ENCODE peak calls at places on chromosome 19, in four cellular contexts. O is HFFc6, R is retinal pigment epithelial cell, K is cardiac muscle cell. D is an unnamed sample.

GRCh38 chr19:4516199-4516938 is 1.9 kb downstream of the PLIN4 start:
- DNase-seq in R (no peak), O (no peak), K (no peak), D (no peak)

GRCh38 chr19:58519087-58519354 is 589 bp downstream of the ZBTB45 start:
- DNase-seq in O (peak), K (peak), R (peak), D (peak)

GRCh38 chr19:10093295-10094186 is 7.4 kb downstream of the SHFL start:
- DNase-seq in R (no peak), K (no peak), O (no peak), D (no peak)

GRCh38 chr19:30376826-30377425 is 4.7 kb downstream of the ZNF536 start:
- DNase-seq in K (no peak), O (no peak), R (no peak), D (no peak)

GRCh38 chr19:45097776-45098520 is 5.0 kb downstream of the PPP1R37 start:
- DNase-seq in O (peak), R (peak), K (no peak), D (no peak)

GRCh38 chr19:17098326-17098725 is 22.7 kb downstream of the MYO9B start:
- DNase-seq in K (no peak), O (no peak), R (no peak), D (no peak)

GRCh38 chr19:15248648-15249559 is 16.7 kb upstream of the EPHX3 start:
- DNase-seq in K (no peak), R (peak), O (peak), D (no peak)

GRCh38 chr19:7705387-7706187 is 3.7 kb upstream of the FCER2 start:
- DNase-seq in O (no peak), K (no peak), R (no peak), D (no peak)

GRCh38 chr19:2590630-2591399 is 111.7 kb downstream of the GNG7 start:
- DNase-seq in K (no peak), O (no peak), R (no peak), D (no peak)

GRCh38 chr19:56566904-56567273 is 379 bp upstream of the ZNF470 start:
- DNase-seq in O (peak), K (no peak), R (peak), D (peak)

GRCh38 chr19:995051-995827 is 5.0 kb upstream of the GRIN3B start:
- DNase-seq in K (no peak), R (no peak), O (no peak), D (no peak)

GRCh38 chr19:6828698-6829633 is 56.5 kb downstream of the VAV1 start:
- DNase-seq in R (no peak), K (no peak), O (no peak), D (no peak)

GRCh38 chr19:17610384-17610783 is 54.9 kb downstream of the COLGALT1 start:
- DNase-seq in O (no peak), R (no peak), K (no peak), D (no peak)

GRCh38 chr19:19259741-19260140 is 13.4 kb downstream of the TM6SF2 start:
- DNase-seq in K (no peak), R (no peak), O (no peak), D (no peak)

GRCh38 chr19:14450876-14451275 is 17.8 kb downstream of the PKN1 start:
- DNase-seq in R (no peak), O (no peak), K (no peak), D (no peak)

GRCh38 chr19:49888478-49888901 is 8.2 kb downstream of the IL4I1 start:
- DNase-seq in K (no peak), O (no peak), R (no peak), D (no peak)

GRCh38 chr19:543912-544608 is at the start of gene GZMM:
- DNase-seq in R (no peak), O (no peak), K (no peak), D (no peak)

GRCh38 chr19:7460562-7460966 is 28.3 kb downstream of the PEX11G start:
- DNase-seq in O (no peak), K (no peak), R (no peak), D (no peak)

GRCh38 chr19:3842948-3843347 is 25.9 kb downstream of the ZFR2 start:
- DNase-seq in O (no peak), R (no peak), K (no peak), D (no peak)

GRCh38 chr19:1503089-1503924 is 9.5 kb downstream of the ADAMTSL5 start:
- DNase-seq in O (no peak), K (peak), R (no peak), D (peak)

GRCh38 chr19:6276447-6276846 is 3.3 kb downstream of the MLLT1 start:
- DNase-seq in O (peak), K (peak), R (no peak), D (no peak)

GRCh38 chr19:5126498-5127223 is 157.7 kb downstream of the KDM4B start:
- DNase-seq in K (no peak), R (no peak), O (no peak), D (no peak)

GRCh38 chr19:56988271-56988670 is 131.5 kb upstream of the USP29 start:
- DNase-seq in R (no peak), O (no peak), K (no peak), D (no peak)

GRCh38 chr19:29844891-29845575 is 33.2 kb downstream of the CCNE1 start:
- DNase-seq in O (peak), K (peak), R (peak), D (peak)

GRCh38 chr19:2410023-2410422 is 17.4 kb downstream of the TIMM13 start:
- DNase-seq in R (no peak), O (no peak), K (no peak), D (no peak)

GRCh38 chr19:1081301-1082164 is 13.6 kb downstream of the POLR2E start:
- DNase-seq in O (no peak), R (no peak), K (no peak), D (no peak)

GRCh38 chr19:11624064-11624463 is 26.8 kb downstream of the ZNF627 start:
- DNase-seq in K (no peak), R (peak), O (no peak), D (no peak)

GRCh38 chr19:4596033-4596904 is 36.8 kb upstream of the SEMA6B start:
- DNase-seq in O (no peak), R (no peak), K (no peak), D (no peak)

GRCh38 chr19:3061214-3062161 is 807 bp downstream of the TLE5 start:
- DNase-seq in K (peak), R (no peak), O (no peak), D (no peak)

GRCh38 chr19:18814063-18814462 is 17.7 kb upstream of the UPF1 start:
- DNase-seq in R (no peak), O (no peak), K (no peak), D (peak)

GRCh38 chr19:17405250-17406038 is at the start of gene BST2:
- DNase-seq in R (peak), O (no peak), K (peak), D (no peak)

GRCh38 chr19:3359850-3360493 is 6.4 kb upstream of the NFIC start:
- DNase-seq in K (peak), O (no peak), R (no peak), D (peak)

GRCh38 chr19:48310227-48310626 is 15.1 kb upstream of the EMP3 start:
- DNase-seq in K (no peak), R (no peak), O (no peak), D (no peak)
- TF ChIP-seq CTCF in K (no peak), R (no peak), O (no peak), D (no peak)

GRCh38 chr19:28468701-28469459 is 744.1 kb downstream of the UQCRFS1 start:
- DNase-seq in R (no peak), O (no peak), K (no peak), D (peak)
- TF ChIP-seq CTCF in R (no peak), O (no peak), K (no peak), D (no peak)

GRCh38 chr19:42360787-42361544 is 29.1 kb downstream of the CNFN start:
- DNase-seq in K (no peak), O (no peak), R (no peak), D (peak)
- TF ChIP-seq CTCF in K (no peak), O (no peak), R (peak), D (no peak)

GRCh38 chr19:52248256-52248655 is 21.1 kb upstream of the ZNF766 start:
- DNase-seq in K (peak), O (peak), R (no peak), D (peak)
- TF ChIP-seq CTCF in K (peak), O (peak), R (peak), D (peak)

GRCh38 chr19:39845621-39846175 is 481 bp downstream of the FBL start:
- DNase-seq in O (no peak), K (peak), R (no peak), D (peak)
- TF ChIP-seq CTCF in O (peak), K (peak), R (peak), D (no peak)

DNA sequence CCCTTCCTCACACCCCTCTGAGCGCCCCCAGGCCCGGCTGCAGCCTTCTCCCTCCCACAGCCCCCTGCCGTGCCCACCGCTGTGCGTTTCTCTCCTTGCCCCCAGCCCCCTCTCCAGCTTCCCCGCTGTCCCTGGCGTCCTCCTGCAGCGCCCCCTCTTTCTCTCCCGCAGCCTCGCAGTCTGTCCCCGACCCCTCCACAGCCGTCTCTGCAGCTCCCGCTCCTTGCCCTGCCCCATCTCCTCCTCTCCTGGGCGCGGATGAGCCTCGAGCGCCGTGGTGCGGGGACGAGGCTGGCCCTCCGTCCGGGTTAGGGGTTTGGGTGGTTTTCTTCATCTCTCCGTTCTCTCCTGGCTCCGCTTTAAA is 1.1 kb downstream of the KMT5C start:
- DNase-seq in K (peak), O (no peak), R (no peak), D (peak)
- TF ChIP-seq CTCF in K (peak), O (peak), R (peak), D (no peak)

DNA sequence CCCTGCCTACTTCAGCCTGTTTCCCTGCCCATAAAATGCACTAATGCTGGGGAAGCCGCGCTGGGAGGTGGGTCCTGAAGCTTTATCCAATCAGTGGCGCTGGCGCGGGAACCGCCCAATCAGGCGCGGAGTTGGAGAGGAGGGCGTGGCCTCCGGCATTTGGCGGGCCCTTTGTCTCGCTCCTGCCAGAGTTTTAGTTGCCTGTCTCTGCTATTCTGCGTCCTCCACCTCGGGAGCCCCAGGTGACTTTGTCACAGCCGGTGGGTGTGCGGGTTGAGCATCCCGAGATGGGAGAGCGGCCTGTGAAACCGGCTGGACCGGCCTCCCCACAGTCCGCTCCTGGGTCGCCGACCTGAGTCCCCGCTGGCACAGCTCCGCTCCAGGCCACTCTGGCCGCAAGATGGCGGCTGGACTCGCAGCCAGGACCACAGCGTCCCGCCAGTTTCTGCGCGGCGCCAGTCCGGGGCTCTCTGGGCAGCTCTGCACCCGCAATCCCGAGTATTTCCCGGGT is 30.7 kb upstream of the ZNF429 start:
- DNase-seq in O (peak), R (peak), K (peak), D (peak)
- TF ChIP-seq CTCF in O (no peak), R (peak), K (no peak), D (no peak)

D was measured in nephron progenitor cell.